ENCODE peak calls at places on chromosomes 5 and 9, in six cellular contexts. T is MCF 10A; P is OCI-LY7; W is activated CD8-positive, alpha-beta T cell treated with anti-CD3 and anti-CD28 coated beads for 36 hours; F is heart left ventricle; M is endothelial cell of umbilical vein. G is an unnamed sample.

GRCh38 chr9:76729980-76730737 is 34.1 kb upstream of the PCA3 start:
- DNase-seq in T (no peak), P (no peak), W (no peak), F (no peak), M (no peak), G (no peak)

GRCh38 chr9:88998506-88998905 is 7.2 kb downstream of the S1PR3 start:
- DNase-seq in T (no peak), P (no peak), W (no peak), F (no peak), M (peak), G (no peak)

GRCh38 chr9:37575921-37576721 is at the start of gene FBXO10:
- DNase-seq in T (peak), P (peak), W (peak), F (peak), M (peak), G (no peak)

GRCh38 chr5:78162253-78162862 is 132.1 kb downstream of the AP3B1 start:
- DNase-seq in T (peak), P (peak), W (no peak), F (no peak), M (peak), G (peak)

GRCh38 chr5:176792584-176793342 is 17.6 kb upstream of the UNC5A start:
- DNase-seq in T (no peak), P (no peak), W (no peak), F (no peak), M (no peak), G (no peak)

GRCh38 chr5:105954341-105954740 is 1716.4 kb downstream of the EFNA5 start:
- DNase-seq in T (peak), P (no peak), W (no peak), F (no peak), M (no peak), G (no peak)

GRCh38 chr5:96934291-96934694 is 1.6 kb upstream of the LNPEP start:
- DNase-seq in T (no peak), P (peak), W (peak), F (no peak), M (no peak), G (no peak)

GRCh38 chr5:123511290-123511647 is 708 bp upstream of the CSNK1G3 start:
- DNase-seq in T (peak), P (no peak), W (no peak), F (no peak), M (no peak), G (peak)

GRCh38 chr5:41956943-41957342 is 31.9 kb downstream of the FBXO4 start:
- DNase-seq in T (no peak), P (no peak), W (no peak), F (no peak), M (no peak), G (no peak)

GRCh38 chr9:37412431-37413151 is 9.9 kb upstream of the GRHPR start:
- DNase-seq in T (peak), P (peak), W (no peak), F (no peak), M (no peak), G (no peak)

GRCh38 chr5:126694403-126694802 is 82.5 kb upstream of the LMNB1 start:
- DNase-seq in T (no peak), P (no peak), W (no peak), F (no peak), M (no peak), G (no peak)

GRCh38 chr5:159640921-159641320 is 275.4 kb upstream of the ADRA1B start:
- DNase-seq in T (no peak), P (no peak), W (no peak), F (no peak), M (no peak), G (no peak)

GRCh38 chr9:95284152-95284551 is 33.4 kb downstream of the FANCC start:
- DNase-seq in T (peak), P (no peak), W (no peak), F (no peak), M (no peak), G (no peak)

GRCh38 chr9:117149996-117150395 is 264.9 kb downstream of the ASTN2 start:
- DNase-seq in T (no peak), P (no peak), W (no peak), F (no peak), M (no peak), G (no peak)

GRCh38 chr5:39639618-39640078 is 214.9 kb upstream of the DAB2 start:
- DNase-seq in T (peak), P (no peak), W (no peak), F (no peak), M (peak), G (no peak)

GRCh38 chr5:150582281-150582791 is 58.1 kb upstream of the SYNPO start:
- DNase-seq in T (no peak), P (no peak), W (no peak), F (peak), M (peak), G (no peak)

GRCh38 chr5:1324719-1325190 is 20.1 kb downstream of the CLPTM1L start:
- DNase-seq in T (peak), P (no peak), W (no peak), F (no peak), M (no peak), G (no peak)

DNA sequence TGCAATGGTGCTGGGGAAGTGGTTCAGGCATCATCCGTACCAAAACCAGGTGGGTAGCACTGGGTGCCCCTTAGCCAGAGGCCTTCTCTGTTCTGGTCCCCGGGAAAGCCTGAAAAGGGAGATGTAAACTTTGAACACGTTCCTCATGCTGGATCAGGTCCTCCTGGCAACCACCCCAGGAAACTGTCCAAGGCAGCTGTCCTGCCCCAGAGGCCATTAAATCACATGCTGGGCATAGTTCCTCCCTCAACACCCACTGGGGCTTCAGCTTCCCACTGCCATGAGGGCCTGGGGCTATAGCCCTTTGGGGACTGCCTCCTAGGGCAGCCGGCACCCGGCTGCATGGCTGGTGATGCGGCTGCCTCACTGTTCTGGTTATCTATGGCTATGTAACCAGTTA is 228.9 kb upstream of the MVB12B start:
- DNase-seq in T (no peak), P (no peak), W (no peak), F (no peak), M (no peak), G (no peak)
- TF ChIP-seq CTCF in T (no peak), P (no peak), W (no peak), F (no peak), M (no peak), G (no peak)

DNA sequence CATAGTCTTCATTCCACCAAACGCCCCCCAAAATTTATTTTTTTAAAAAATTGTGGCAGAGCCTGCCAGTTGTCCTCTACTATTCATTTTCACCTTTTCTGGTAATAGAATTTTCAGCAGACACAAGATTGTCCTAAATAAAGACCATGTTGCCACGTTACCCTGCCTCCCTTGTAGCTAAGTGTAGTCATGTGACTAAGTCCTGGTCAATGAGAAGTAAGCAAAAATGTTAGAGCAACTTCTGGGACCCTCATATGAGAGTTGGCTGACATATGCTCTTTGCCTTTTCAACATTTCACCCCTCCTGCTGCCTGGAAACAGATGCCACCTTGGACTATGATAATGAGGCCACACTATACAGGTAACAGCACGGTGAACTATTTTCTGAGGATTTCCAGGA is 203.1 kb downstream of the PIK3R1 start:
- DNase-seq in T (no peak), P (no peak), W (no peak), F (no peak), M (no peak), G (no peak)
- TF ChIP-seq CTCF in T (no peak), P (no peak), W (no peak), F (no peak), M (no peak), G (no peak)

GRCh38 chr5:83724001-83724400 is 3.3 kb upstream of the HAPLN1 start:
- DNase-seq in T (no peak), P (no peak), W (no peak), F (no peak), M (no peak), G (no peak)

GRCh38 chr5:83718936-83719495 is 1.6 kb downstream of the HAPLN1 start:
- DNase-seq in T (no peak), P (no peak), W (no peak), F (no peak), M (no peak), G (no peak)

GRCh38 chr5:83724915-83725314 is 4.3 kb upstream of the HAPLN1 start:
- DNase-seq in T (no peak), P (no peak), W (no peak), F (no peak), M (peak), G (no peak)

GRCh38 chr5:83720805-83721431 is at the start of gene HAPLN1:
- DNase-seq in T (no peak), P (no peak), W (no peak), F (no peak), M (no peak), G (no peak)

GRCh38 chr5:83721878-83722779 is 1.5 kb upstream of the HAPLN1 start:
- DNase-seq in T (no peak), P (no peak), W (peak), F (peak), M (peak), G (no peak)
- TF ChIP-seq CTCF in T (peak), P (no peak), W (no peak), F (peak), M (peak), G (no peak)

GRCh38 chr5:138579517-138579863 is 4.3 kb upstream of the HSPA9 start:
- DNase-seq in T (no peak), P (no peak), W (no peak), F (no peak), M (no peak), G (no peak)
- TF ChIP-seq CTCF in T (no peak), P (no peak), W (peak), F (no peak), M (no peak), G (no peak)

DNA sequence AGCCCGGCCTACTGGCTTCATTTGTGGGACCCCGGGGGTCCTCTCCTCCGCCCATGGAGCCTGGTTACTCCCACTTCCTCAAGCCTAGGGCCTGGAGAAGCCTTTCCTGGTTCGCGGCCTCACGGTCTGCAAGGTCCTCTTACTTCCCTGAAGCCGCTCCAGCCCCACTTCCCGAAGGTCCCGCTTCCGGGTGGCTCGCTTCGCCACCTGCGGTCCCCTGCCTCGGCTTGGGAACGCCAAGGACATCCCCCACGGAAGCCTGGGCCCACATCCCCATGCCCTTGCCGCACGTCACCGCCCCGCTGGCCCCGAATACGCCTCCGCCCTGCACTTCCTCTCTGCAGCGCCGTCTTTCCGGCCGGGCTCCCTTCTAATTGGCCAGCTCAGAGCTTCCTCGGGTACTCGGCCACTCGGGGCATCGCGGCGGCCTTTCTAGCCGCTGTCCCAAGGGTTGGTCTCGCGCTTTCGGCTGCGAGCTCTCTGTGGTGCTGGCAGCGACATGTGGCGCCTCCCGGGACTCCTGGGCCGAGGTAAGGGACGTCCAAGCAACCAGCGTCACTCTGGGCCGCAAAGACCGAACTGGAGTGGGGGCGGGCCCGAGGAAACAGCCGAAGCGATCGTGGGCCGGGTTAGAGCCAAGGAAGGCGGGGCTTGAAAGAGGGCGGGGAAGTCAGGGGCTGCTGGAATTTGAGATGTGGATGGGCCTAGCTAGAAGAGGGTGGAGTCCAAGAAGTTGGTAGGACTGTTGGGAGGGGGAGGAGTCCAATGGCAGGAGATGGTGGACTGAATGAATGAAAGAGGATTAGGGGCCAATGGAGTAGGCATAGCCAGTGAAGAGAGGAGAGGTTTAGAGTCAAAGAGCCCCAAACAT is at the start of gene DELE1:
- DNase-seq in T (peak), P (peak), W (peak), F (peak), M (peak), G (peak)
- TF ChIP-seq CTCF in T (no peak), P (no peak), W (no peak), F (no peak), M (no peak), G (no peak)

GRCh38 chr9:6664204-6664683 is 18.7 kb upstream of the GLDC start:
- DNase-seq in T (no peak), P (no peak), W (no peak), F (no peak), M (no peak), G (no peak)
- TF ChIP-seq CTCF in T (no peak), P (no peak), W (no peak), F (no peak), M (no peak), G (no peak)

DNA sequence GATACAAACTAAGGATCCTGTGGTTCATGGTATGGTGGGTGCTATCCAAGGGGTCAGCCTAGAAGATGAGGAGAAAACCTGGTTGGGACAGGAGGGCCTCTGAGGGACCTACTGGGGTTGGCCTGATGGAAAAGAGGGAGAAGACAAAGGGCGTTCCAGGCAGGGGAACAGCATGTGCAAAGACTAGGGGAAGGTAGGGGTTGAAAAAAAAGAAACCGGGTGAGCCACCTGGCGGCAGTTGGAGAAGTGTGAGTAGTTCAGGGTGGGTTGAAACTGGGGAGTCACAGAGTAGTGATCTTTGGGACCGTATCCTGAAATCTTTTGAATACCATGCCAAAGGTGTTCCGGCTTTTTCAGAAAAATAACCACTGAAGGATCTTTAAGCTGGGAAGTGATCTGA is 8.7 kb upstream of the GABRP start:
- DNase-seq in T (no peak), P (no peak), W (no peak), F (no peak), M (no peak), G (no peak)
- TF ChIP-seq CTCF in T (no peak), P (peak), W (no peak), F (no peak), M (no peak), G (no peak)

GRCh38 chr5:98454904-98455303 is 318.6 kb upstream of the RGMB start:
- DNase-seq in T (peak), P (no peak), W (no peak), F (no peak), M (peak), G (peak)
- TF ChIP-seq CTCF in T (peak), P (no peak), W (no peak), F (no peak), M (no peak), G (no peak)

GRCh38 chr5:145835839-145836222 is 689 bp upstream of the PRELID2 start:
- DNase-seq in T (no peak), P (no peak), W (no peak), F (no peak), M (no peak), G (no peak)

GRCh38 chr5:145838276-145838675 is 3.1 kb upstream of the PRELID2 start:
- DNase-seq in T (no peak), P (no peak), W (no peak), F (no peak), M (no peak), G (no peak)

GRCh38 chr5:145834554-145834916 is 607 bp downstream of the PRELID2 start:
- DNase-seq in T (no peak), P (no peak), W (no peak), F (no peak), M (no peak), G (peak)

GRCh38 chr5:145833616-145834200 is 1.4 kb downstream of the PRELID2 start:
- DNase-seq in T (no peak), P (no peak), W (no peak), F (no peak), M (no peak), G (no peak)

DNA sequence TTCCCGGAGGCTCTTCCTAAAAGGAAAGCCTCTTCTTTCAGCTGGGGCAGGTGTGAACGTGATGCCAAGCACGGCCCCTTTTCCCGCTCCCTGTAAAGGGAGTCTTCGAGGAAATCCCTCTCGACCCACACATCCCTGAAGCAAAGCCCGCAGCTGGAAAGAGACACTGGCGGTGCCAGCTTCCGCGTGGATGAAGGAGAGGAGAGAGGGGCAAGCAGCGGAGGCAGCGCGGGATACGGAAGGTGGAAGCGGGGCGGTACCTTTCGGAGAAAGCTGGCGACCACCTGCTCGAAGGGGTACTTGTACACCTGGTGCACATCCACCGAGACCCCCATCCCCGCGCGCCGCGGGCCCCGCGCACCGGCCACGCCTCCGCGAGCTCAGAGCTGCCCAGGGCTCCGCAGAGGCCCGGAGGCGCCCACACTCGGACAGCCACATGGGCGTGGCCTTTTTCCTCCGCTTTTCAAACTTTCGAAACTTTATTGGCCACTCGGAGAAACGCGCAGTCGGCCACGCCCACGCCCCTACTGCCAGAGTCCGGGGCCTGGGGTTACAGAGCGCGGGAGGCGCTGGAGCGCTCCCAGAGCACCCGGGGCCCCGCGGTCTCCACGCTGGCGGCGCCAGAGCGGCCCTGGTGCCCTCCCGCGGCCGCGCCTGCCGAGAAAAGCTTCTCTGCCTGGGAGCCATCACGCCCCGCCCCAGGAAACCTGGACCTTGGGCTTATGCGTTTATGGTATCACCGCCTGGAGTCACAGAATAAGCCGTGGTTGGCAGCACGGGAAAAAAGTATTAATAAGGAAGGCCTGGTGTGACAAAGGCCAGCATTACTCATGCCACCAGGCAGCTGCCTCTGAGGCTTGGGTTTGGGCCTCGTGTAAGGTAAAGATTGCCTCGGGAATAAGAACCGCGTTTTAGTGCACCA is at the start of gene PRELID2:
- DNase-seq in T (peak), P (peak), W (peak), F (peak), M (peak), G (peak)
- TF ChIP-seq CTCF in T (no peak), P (no peak), W (no peak), F (no peak), M (no peak), G (no peak)

G was measured in NB4.